ENCODE peak calls at places on chromosomes 4 and X, in four cellular contexts. One of them, this sample, is unnamed. For H3K4me1 and H3K9me3, the result is how much of the 10 kb centered on the place peaks cover.

GRCh38 chrX:108735087-108735679 is 1.2 kb downstream of the IRS4 start:
- DNase-seq in neuronal stem cell: no peak
- DNase-seq in CD4-positive, CD25-positive, alpha-beta regulatory T cell: no peak
- DNase-seq in A549: peak
- DNase-seq in this sample: no peak

GRCh38 chrX:55758033-55758432 is 40.5 kb downstream of the RRAGB start:
- DNase-seq in neuronal stem cell: no peak
- DNase-seq in CD4-positive, CD25-positive, alpha-beta regulatory T cell: no peak
- DNase-seq in A549: no peak
- DNase-seq in this sample: no peak

GRCh38 chr4:111296466-111296865 is 673.6 kb upstream of the PITX2 start:
- DNase-seq in neuronal stem cell: no peak
- DNase-seq in CD4-positive, CD25-positive, alpha-beta regulatory T cell: no peak
- DNase-seq in A549: no peak
- DNase-seq in this sample: no peak

GRCh38 chrX:1244164-1245076 is 24.2 kb upstream of the CSF2RA start:
- DNase-seq in neuronal stem cell: peak
- DNase-seq in CD4-positive, CD25-positive, alpha-beta regulatory T cell: peak
- DNase-seq in A549: peak
- DNase-seq in this sample: no peak

GRCh38 chr4:141307241-141307689 is 86.6 kb downstream of the ZNF330 start:
- DNase-seq in neuronal stem cell: peak
- DNase-seq in CD4-positive, CD25-positive, alpha-beta regulatory T cell: peak
- DNase-seq in A549: peak
- DNase-seq in this sample: no peak

GRCh38 chr4:3721186-3721585 is 45.0 kb upstream of the ADRA2C start:
- DNase-seq in neuronal stem cell: no peak
- DNase-seq in CD4-positive, CD25-positive, alpha-beta regulatory T cell: no peak
- DNase-seq in A549: no peak
- DNase-seq in this sample: no peak

GRCh38 chrX:47564438-47565085 is 3.6 kb downstream of the ARAF start:
- DNase-seq in neuronal stem cell: no peak
- DNase-seq in CD4-positive, CD25-positive, alpha-beta regulatory T cell: no peak
- DNase-seq in A549: no peak
- DNase-seq in this sample: no peak

GRCh38 chrX:24902808-24903207 is 113.0 kb downstream of the ARX start:
- DNase-seq in neuronal stem cell: no peak
- DNase-seq in CD4-positive, CD25-positive, alpha-beta regulatory T cell: no peak
- DNase-seq in A549: no peak
- DNase-seq in this sample: no peak

GRCh38 chr4:76301068-76301774 is 5.3 kb upstream of the STBD1 start:
- DNase-seq in neuronal stem cell: no peak
- DNase-seq in CD4-positive, CD25-positive, alpha-beta regulatory T cell: peak
- DNase-seq in A549: peak
- DNase-seq in this sample: peak

GRCh38 chrX:153722704-153723350 is 1.4 kb downstream of the BCAP31 start:
- DNase-seq in neuronal stem cell: no peak
- DNase-seq in CD4-positive, CD25-positive, alpha-beta regulatory T cell: no peak
- DNase-seq in A549: no peak
- DNase-seq in this sample: no peak
- H3K4me1 ChIP-seq in neuronal stem cell: under half
- H3K4me1 ChIP-seq in CD4-positive, CD25-positive, alpha-beta regulatory T cell: under half
- H3K4me1 ChIP-seq in A549: under half
- H3K4me1 ChIP-seq in this sample: under half

DNA sequence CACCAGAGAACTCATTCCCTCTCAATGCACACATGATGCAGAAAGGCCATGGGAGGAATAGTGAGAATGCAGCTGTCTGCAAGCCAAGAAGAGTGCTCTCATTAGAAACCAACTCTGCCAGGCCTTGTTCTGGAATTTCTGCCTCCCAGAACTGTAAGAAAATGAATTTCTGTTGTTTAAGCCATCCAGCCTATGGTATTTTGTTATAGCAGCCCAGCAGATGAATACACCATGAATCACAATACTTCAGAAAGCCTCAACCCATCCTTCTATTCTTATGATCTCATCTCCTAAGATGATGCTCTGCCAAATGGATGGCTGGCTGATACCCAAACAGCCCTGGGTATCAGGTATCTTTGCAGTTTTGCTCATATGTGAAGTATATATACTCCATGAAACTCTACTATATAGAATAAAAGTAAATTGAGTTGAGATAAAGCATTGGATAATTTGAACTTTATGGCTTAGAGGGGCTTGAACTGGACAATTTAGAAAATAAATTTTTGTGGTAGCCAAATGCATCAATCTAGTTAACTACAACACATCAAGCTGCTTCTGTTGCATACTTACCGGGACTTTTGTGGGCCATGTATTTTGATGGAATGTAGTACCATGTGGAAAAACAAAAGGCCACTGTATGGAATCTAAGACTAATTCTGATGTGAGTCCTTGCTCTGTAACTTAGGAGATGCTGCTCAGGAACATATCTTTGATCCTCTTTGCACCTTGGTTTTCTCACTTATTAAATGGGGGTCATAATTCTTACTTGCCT is 245.9 kb downstream of the HS3ST1 start:
- DNase-seq in neuronal stem cell: no peak
- DNase-seq in CD4-positive, CD25-positive, alpha-beta regulatory T cell: no peak
- DNase-seq in A549: no peak
- DNase-seq in this sample: no peak
- H3K9me3 ChIP-seq in neuronal stem cell: under half
- H3K9me3 ChIP-seq in CD4-positive, CD25-positive, alpha-beta regulatory T cell: under half
- H3K9me3 ChIP-seq in A549: under half
- H3K9me3 ChIP-seq in this sample: under half

DNA sequence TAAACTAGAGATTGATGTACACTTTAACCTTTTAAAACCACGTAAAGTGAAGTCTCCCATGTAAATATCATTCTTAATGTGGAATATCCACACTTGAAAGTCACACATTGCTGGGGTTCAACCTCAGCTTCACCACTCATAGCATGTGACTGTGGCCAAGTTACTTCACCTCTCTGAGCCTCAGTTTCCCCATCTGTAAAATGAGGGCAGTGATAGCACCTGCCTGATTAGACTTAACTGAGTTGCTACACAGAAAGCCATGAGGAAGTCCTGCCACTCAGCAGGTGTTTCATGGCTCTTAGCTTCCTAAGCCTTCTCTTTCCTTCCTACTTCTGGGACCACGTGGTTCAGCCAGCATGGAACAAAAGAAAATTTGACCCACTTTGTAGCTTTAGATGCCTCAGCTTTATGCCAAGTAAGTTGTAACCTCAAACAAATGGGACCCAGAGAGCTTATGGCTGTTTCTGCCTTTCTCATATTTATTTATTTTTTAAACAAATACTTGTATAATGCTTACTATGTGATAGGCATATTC is 277.3 kb upstream of the KLF3 start:
- DNase-seq in neuronal stem cell: no peak
- DNase-seq in CD4-positive, CD25-positive, alpha-beta regulatory T cell: no peak
- DNase-seq in A549: no peak
- DNase-seq in this sample: no peak
- H3K4me1 ChIP-seq in neuronal stem cell: under half
- H3K4me1 ChIP-seq in CD4-positive, CD25-positive, alpha-beta regulatory T cell: under half
- H3K4me1 ChIP-seq in A549: under half
- H3K4me1 ChIP-seq in this sample: under half

GRCh38 chrX:138487866-138488265 is 223.7 kb downstream of the FGF13 start:
- DNase-seq in neuronal stem cell: no peak
- DNase-seq in CD4-positive, CD25-positive, alpha-beta regulatory T cell: no peak
- DNase-seq in A549: no peak
- DNase-seq in this sample: no peak
- H3K9me3 ChIP-seq in neuronal stem cell: under half
- H3K9me3 ChIP-seq in CD4-positive, CD25-positive, alpha-beta regulatory T cell: under half
- H3K9me3 ChIP-seq in A549: under half
- H3K9me3 ChIP-seq in this sample: under half

GRCh38 chr4:145101091-145101490 is 3.0 kb downstream of the ABCE1 start:
- DNase-seq in neuronal stem cell: no peak
- DNase-seq in CD4-positive, CD25-positive, alpha-beta regulatory T cell: no peak
- DNase-seq in A549: no peak
- DNase-seq in this sample: no peak
- H3K4me1 ChIP-seq in neuronal stem cell: under half
- H3K4me1 ChIP-seq in CD4-positive, CD25-positive, alpha-beta regulatory T cell: half or more
- H3K4me1 ChIP-seq in A549: under half
- H3K4me1 ChIP-seq in this sample: under half

GRCh38 chrX:45368705-45369104 is 168.0 kb upstream of the DIPK2B start:
- DNase-seq in neuronal stem cell: no peak
- DNase-seq in CD4-positive, CD25-positive, alpha-beta regulatory T cell: no peak
- DNase-seq in A549: peak
- DNase-seq in this sample: no peak

GRCh38 chrX:45372151-45372550 is 171.5 kb upstream of the DIPK2B start:
- DNase-seq in neuronal stem cell: no peak
- DNase-seq in CD4-positive, CD25-positive, alpha-beta regulatory T cell: no peak
- DNase-seq in A549: no peak
- DNase-seq in this sample: no peak
- H3K9me3 ChIP-seq in neuronal stem cell: under half
- H3K9me3 ChIP-seq in CD4-positive, CD25-positive, alpha-beta regulatory T cell: under half
- H3K9me3 ChIP-seq in A549: under half
- H3K9me3 ChIP-seq in this sample: under half

GRCh38 chr4:90542216-90542615 is 415.0 kb downstream of the CCSER1 start:
- DNase-seq in neuronal stem cell: no peak
- DNase-seq in CD4-positive, CD25-positive, alpha-beta regulatory T cell: no peak
- DNase-seq in A549: no peak
- DNase-seq in this sample: no peak
- H3K4me1 ChIP-seq in neuronal stem cell: under half
- H3K4me1 ChIP-seq in CD4-positive, CD25-positive, alpha-beta regulatory T cell: under half
- H3K4me1 ChIP-seq in A549: under half
- H3K4me1 ChIP-seq in this sample: under half

DNA sequence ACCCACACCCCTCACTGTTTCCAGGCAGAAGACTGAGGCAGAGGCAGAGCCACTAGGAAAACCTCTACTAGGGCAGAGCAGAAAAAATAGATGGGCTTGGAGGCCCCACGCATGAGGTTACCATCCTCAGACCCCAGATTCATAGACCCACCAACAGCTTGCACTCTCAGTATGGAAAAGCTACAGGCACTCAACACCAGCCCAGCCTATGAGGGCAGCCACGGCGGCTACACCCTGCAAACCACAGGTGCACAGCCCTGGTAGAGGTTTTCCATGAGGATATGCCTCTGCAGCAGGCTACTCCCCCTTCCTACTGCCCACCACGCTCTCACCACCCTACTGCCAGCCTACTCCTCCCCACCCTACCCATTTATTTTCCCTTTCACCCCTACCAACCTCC is 235.1 kb downstream of the CWH43 start:
- DNase-seq in neuronal stem cell: no peak
- DNase-seq in CD4-positive, CD25-positive, alpha-beta regulatory T cell: no peak
- DNase-seq in A549: no peak
- DNase-seq in this sample: no peak
- H3K9me3 ChIP-seq in neuronal stem cell: under half
- H3K9me3 ChIP-seq in CD4-positive, CD25-positive, alpha-beta regulatory T cell: under half
- H3K9me3 ChIP-seq in A549: under half
- H3K9me3 ChIP-seq in this sample: under half